ENCODE peak calls at places on chromosomes 11 and 22, in nine cellular contexts. One of them, this sample, is unnamed.

GRCh38 chr11:130727715-130728114 is 188.6 kb downstream of the SNX19 start:
- DNase-seq in PC-9: no peak
- DNase-seq in SK-N-SH: no peak
- DNase-seq in GM23338: no peak
- DNase-seq in MM.1S: no peak
- DNase-seq in HCT116: no peak
- DNase-seq in PC-3: no peak
- DNase-seq in hepatocyte: no peak
- DNase-seq in GM23248: peak; percentile 12
- DNase-seq in this sample: no peak

GRCh38 chr11:46677169-46677568 is 23.2 kb downstream of the ARHGAP1 start:
- DNase-seq in GM23338: no peak
- DNase-seq in MM.1S: no peak
- DNase-seq in hepatocyte: no peak
- DNase-seq in GM23248: no peak
- DNase-seq in PC-3: no peak
- DNase-seq in SK-N-SH: no peak
- DNase-seq in PC-9: no peak
- DNase-seq in HCT116: no peak
- DNase-seq in this sample: no peak

GRCh38 chr11:2877474-2877873 is 8.1 kb downstream of the CDKN1C start:
- DNase-seq in PC-9: no peak
- DNase-seq in hepatocyte: no peak
- DNase-seq in SK-N-SH: no peak
- DNase-seq in PC-3: no peak
- DNase-seq in GM23248: no peak
- DNase-seq in GM23338: no peak
- DNase-seq in MM.1S: no peak
- DNase-seq in HCT116: no peak
- DNase-seq in this sample: no peak

GRCh38 chr11:32430586-32431357 is 4.6 kb downstream of the WT1 start:
- DNase-seq in PC-3: no peak
- DNase-seq in GM23248: no peak
- DNase-seq in GM23338: peak; percentile 78
- DNase-seq in PC-9: no peak
- DNase-seq in HCT116: no peak
- DNase-seq in hepatocyte: no peak
- DNase-seq in SK-N-SH: peak; percentile 54
- DNase-seq in MM.1S: no peak
- DNase-seq in this sample: no peak

GRCh38 chr11:36684840-36685800 is 87.1 kb upstream of the RAG2 start:
- DNase-seq in GM23338: no peak
- DNase-seq in PC-3: no peak
- DNase-seq in PC-9: no peak
- DNase-seq in SK-N-SH: no peak
- DNase-seq in GM23248: no peak
- DNase-seq in MM.1S: peak; percentile 60
- DNase-seq in HCT116: no peak
- DNase-seq in hepatocyte: no peak
- DNase-seq in this sample: no peak

GRCh38 chr11:19713221-19714092 is 820 bp downstream of the NAV2 start:
- DNase-seq in GM23248: peak; percentile 42
- DNase-seq in SK-N-SH: peak; percentile 34
- DNase-seq in PC-9: no peak
- DNase-seq in PC-3: no peak
- DNase-seq in MM.1S: no peak
- DNase-seq in hepatocyte: peak; percentile 15
- DNase-seq in HCT116: no peak
- DNase-seq in GM23338: peak; percentile 52
- DNase-seq in this sample: no peak

GRCh38 chr11:73252577-73253191 is 19.5 kb upstream of the P2RY6 start:
- DNase-seq in GM23338: peak; percentile 54
- DNase-seq in hepatocyte: no peak
- DNase-seq in SK-N-SH: peak; percentile 26
- DNase-seq in MM.1S: peak; percentile 66
- DNase-seq in PC-3: peak; percentile 53
- DNase-seq in HCT116: peak; percentile 40
- DNase-seq in GM23248: no peak
- DNase-seq in PC-9: no peak
- DNase-seq in this sample: peak; percentile 60

GRCh38 chr11:45750439-45750838 is 54.5 kb upstream of the SLC35C1 start:
- DNase-seq in SK-N-SH: no peak
- DNase-seq in PC-9: no peak
- DNase-seq in GM23248: no peak
- DNase-seq in MM.1S: no peak
- DNase-seq in HCT116: no peak
- DNase-seq in PC-3: no peak
- DNase-seq in hepatocyte: no peak
- DNase-seq in GM23338: no peak
- DNase-seq in this sample: no peak

GRCh38 chr22:31260474-31260856 is 31.8 kb downstream of the PIK3IP1 start:
- DNase-seq in GM23248: no peak
- DNase-seq in PC-3: no peak
- DNase-seq in HCT116: no peak
- DNase-seq in PC-9: no peak
- DNase-seq in GM23338: no peak
- DNase-seq in MM.1S: no peak
- DNase-seq in hepatocyte: no peak
- DNase-seq in SK-N-SH: no peak
- DNase-seq in this sample: no peak

GRCh38 chr22:31259798-31260473 is 32.4 kb downstream of the PIK3IP1 start:
- DNase-seq in PC-9: no peak
- DNase-seq in GM23338: no peak
- DNase-seq in HCT116: no peak
- DNase-seq in hepatocyte: no peak
- DNase-seq in PC-3: peak; percentile 13
- DNase-seq in SK-N-SH: no peak
- DNase-seq in GM23248: no peak
- DNase-seq in MM.1S: no peak
- DNase-seq in this sample: no peak

GRCh38 chr22:31268281-31268680 is 24.0 kb downstream of the PIK3IP1 start:
- DNase-seq in PC-9: no peak
- DNase-seq in SK-N-SH: no peak
- DNase-seq in GM23248: no peak
- DNase-seq in MM.1S: no peak
- DNase-seq in PC-3: no peak
- DNase-seq in hepatocyte: no peak
- DNase-seq in HCT116: no peak
- DNase-seq in GM23338: no peak
- DNase-seq in this sample: no peak

GRCh38 chr22:31262369-31263133 is 29.7 kb downstream of the PIK3IP1 start:
- DNase-seq in HCT116: no peak
- DNase-seq in SK-N-SH: no peak
- DNase-seq in GM23248: no peak
- DNase-seq in PC-9: no peak
- DNase-seq in PC-3: no peak
- DNase-seq in hepatocyte: no peak
- DNase-seq in MM.1S: no peak
- DNase-seq in GM23338: no peak
- DNase-seq in this sample: no peak

DNA sequence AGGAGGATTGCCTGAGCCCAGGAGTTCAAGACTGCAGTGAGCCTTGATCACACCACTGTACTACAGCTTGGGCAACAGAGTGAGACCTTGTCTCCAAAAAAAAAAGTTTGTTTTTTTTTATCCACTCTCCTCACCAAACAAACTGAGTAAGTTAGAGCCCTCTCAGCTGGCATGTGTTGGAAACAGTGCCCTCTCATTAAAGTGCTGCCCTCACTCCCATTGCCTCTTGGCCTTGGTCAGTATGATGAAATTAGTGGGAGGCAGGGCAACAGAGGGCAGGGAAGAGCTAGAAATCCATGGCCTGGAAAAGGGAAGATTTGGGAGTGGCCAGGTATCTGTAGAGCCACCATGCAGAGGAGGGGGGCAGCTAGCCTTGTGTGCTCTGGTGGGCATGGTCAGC is 28.4 kb downstream of the PIK3IP1 start:
- DNase-seq in MM.1S: no peak
- DNase-seq in GM23338: no peak
- DNase-seq in hepatocyte: no peak
- DNase-seq in PC-3: no peak
- DNase-seq in SK-N-SH: no peak
- DNase-seq in PC-9: no peak
- DNase-seq in GM23248: no peak
- DNase-seq in HCT116: no peak
- DNase-seq in this sample: no peak
- H3K9me2 ChIP-seq in MM.1S: no peaks in the 10 kb centered on the region
- H3K9me2 ChIP-seq in GM23338: no peaks in the 10 kb centered on the region
- H3K9me2 ChIP-seq in hepatocyte: no peaks in the 10 kb centered on the region
- H3K9me2 ChIP-seq in PC-3: no peaks in the 10 kb centered on the region
- H3K9me2 ChIP-seq in SK-N-SH: no peaks in the 10 kb centered on the region
- H3K9me2 ChIP-seq in PC-9: no peaks in the 10 kb centered on the region
- H3K9me2 ChIP-seq in GM23248: no peaks in the 10 kb centered on the region
- H3K9me2 ChIP-seq in HCT116: no peaks in the 10 kb centered on the region
- H3K9me2 ChIP-seq in this sample: no peaks in the 10 kb centered on the region

GRCh38 chr22:22870577-22871398 is 16.8 kb upstream of the IGLL5 start:
- DNase-seq in PC-9: no peak
- DNase-seq in GM23248: peak; percentile 9
- DNase-seq in GM23338: peak; percentile 63
- DNase-seq in hepatocyte: no peak
- DNase-seq in SK-N-SH: no peak
- DNase-seq in HCT116: no peak
- DNase-seq in MM.1S: peak; percentile 10
- DNase-seq in PC-3: peak; percentile 5
- DNase-seq in this sample: peak; percentile 89

GRCh38 chr22:22865311-22866072 is 22.1 kb upstream of the IGLL5 start:
- DNase-seq in MM.1S: peak; percentile 92
- DNase-seq in GM23248: no peak
- DNase-seq in GM23338: no peak
- DNase-seq in PC-3: no peak
- DNase-seq in PC-9: no peak
- DNase-seq in SK-N-SH: no peak
- DNase-seq in hepatocyte: no peak
- DNase-seq in HCT116: no peak
- DNase-seq in this sample: peak; percentile 92

GRCh38 chr22:22863001-22863400 is 24.6 kb upstream of the IGLL5 start:
- DNase-seq in GM23248: no peak
- DNase-seq in hepatocyte: no peak
- DNase-seq in PC-3: no peak
- DNase-seq in SK-N-SH: no peak
- DNase-seq in PC-9: no peak
- DNase-seq in GM23338: no peak
- DNase-seq in MM.1S: peak; percentile 65
- DNase-seq in HCT116: no peak
- DNase-seq in this sample: no peak

GRCh38 chr22:22867996-22868715 is 19.5 kb upstream of the IGLL5 start:
- DNase-seq in MM.1S: no peak
- DNase-seq in GM23338: no peak
- DNase-seq in PC-3: no peak
- DNase-seq in SK-N-SH: no peak
- DNase-seq in PC-9: no peak
- DNase-seq in GM23248: no peak
- DNase-seq in HCT116: no peak
- DNase-seq in hepatocyte: no peak
- DNase-seq in this sample: peak; percentile 68

DNA sequence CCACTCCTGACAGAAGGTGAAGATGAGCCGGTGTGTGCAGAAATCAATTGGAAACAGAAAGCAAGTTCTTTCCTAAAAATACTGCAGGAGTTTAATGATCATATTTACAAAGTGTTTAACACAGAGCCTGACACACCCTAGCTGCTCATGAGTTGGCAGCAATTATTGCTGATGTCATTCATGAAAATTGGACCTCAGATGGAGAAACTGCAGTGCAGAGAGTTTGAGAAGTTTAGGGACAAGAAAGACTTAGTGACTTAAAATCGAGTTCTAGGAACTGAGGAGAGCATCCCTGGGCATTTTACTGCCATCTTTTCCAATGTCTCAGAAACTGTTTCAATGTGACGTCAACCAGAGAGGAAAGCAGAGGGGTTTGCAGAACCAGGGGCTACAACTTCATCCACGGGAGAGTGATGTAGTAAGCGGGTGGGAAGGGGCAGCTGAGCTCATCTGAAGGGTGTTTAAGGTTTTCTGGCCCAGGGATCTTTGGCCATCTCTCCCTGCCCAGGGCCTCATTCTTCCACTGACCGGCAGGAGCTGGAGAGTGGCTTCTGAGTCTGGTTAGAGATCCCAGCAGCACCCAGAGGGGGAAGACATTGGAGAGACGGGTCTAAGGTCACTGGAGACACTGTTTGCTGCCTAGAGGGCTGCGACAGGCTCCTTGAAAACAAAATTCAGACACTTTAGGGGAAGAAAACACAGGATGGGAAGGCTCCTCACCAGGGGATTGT is 21.1 kb upstream of the IGLL5 start:
- DNase-seq in HCT116: no peak
- DNase-seq in hepatocyte: no peak
- DNase-seq in SK-N-SH: no peak
- DNase-seq in GM23338: no peak
- DNase-seq in PC-9: no peak
- DNase-seq in MM.1S: no peak
- DNase-seq in GM23248: peak; percentile 43
- DNase-seq in PC-3: peak; percentile 2
- DNase-seq in this sample: peak; percentile 74
- H3K27me3 ChIP-seq in HCT116: peaks cover 30% of the 10 kb centered on the region
- H3K27me3 ChIP-seq in hepatocyte: peaks cover 8% of the 10 kb centered on the region
- H3K27me3 ChIP-seq in SK-N-SH: no peaks in the 10 kb centered on the region
- H3K27me3 ChIP-seq in GM23338: peaks cover 99% of the 10 kb centered on the region
- H3K27me3 ChIP-seq in PC-9: peaks cover 36% of the 10 kb centered on the region
- H3K27me3 ChIP-seq in MM.1S: no peaks in the 10 kb centered on the region
- H3K27me3 ChIP-seq in GM23248: peaks cover 20% of the 10 kb centered on the region
- H3K27me3 ChIP-seq in PC-3: peaks cover 41% of the 10 kb centered on the region
- H3K27me3 ChIP-seq in this sample: no peaks in the 10 kb centered on the region

DNA sequence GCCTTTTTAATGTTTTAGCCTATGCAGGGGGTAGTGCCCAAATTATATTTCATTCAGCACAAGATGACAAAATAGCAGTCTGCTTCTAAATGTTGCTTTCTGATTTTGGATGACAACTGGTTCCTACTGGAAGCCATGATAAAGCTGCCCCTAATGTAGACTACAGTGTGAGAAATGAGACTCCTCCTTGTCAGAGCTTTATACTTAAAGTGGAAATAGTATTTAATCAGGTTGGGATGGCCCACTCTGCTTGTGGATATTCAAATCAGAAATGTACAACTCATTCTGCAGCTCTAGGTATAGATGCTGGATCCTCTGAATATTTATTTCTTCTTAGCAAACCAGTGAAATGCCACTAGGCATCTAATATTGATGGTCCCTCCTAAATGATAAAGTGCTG is 171.3 kb downstream of the SOX6 start:
- DNase-seq in MM.1S: no peak
- DNase-seq in hepatocyte: no peak
- DNase-seq in HCT116: no peak
- DNase-seq in PC-9: no peak
- DNase-seq in GM23338: no peak
- DNase-seq in SK-N-SH: no peak
- DNase-seq in GM23248: no peak
- DNase-seq in PC-3: no peak
- DNase-seq in this sample: no peak
- H3K9me2 ChIP-seq in MM.1S: no peaks in the 10 kb centered on the region
- H3K9me2 ChIP-seq in hepatocyte: no peaks in the 10 kb centered on the region
- H3K9me2 ChIP-seq in HCT116: no peaks in the 10 kb centered on the region
- H3K9me2 ChIP-seq in PC-9: no peaks in the 10 kb centered on the region
- H3K9me2 ChIP-seq in GM23338: no peaks in the 10 kb centered on the region
- H3K9me2 ChIP-seq in SK-N-SH: no peaks in the 10 kb centered on the region
- H3K9me2 ChIP-seq in GM23248: no peaks in the 10 kb centered on the region
- H3K9me2 ChIP-seq in PC-3: no peaks in the 10 kb centered on the region
- H3K9me2 ChIP-seq in this sample: no peaks in the 10 kb centered on the region

DNA sequence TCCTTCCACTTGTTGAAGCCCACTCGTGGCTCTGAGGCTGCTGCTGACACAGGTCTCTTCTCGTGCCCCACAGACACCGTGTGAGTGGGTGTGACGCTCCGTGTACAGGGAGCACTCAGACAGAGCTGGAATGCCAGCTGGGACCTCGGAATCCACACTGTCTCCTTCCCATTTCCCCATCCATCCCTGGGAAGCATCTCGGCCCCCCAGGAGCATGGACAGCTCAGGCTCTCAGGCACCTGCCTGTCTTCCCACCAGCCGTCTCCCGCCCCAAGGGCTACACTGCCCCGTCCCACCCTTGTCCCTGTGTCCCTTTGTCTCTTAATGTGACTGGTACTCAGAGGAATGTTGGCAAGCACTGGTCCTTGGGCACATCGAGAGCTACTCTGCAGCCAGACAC is 63.8 kb downstream of the ARHGAP8 start:
- DNase-seq in PC-9: peak; percentile 40
- DNase-seq in PC-3: no peak
- DNase-seq in GM23248: peak; percentile 8
- DNase-seq in hepatocyte: no peak
- DNase-seq in HCT116: no peak
- DNase-seq in GM23338: no peak
- DNase-seq in SK-N-SH: no peak
- DNase-seq in MM.1S: no peak
- DNase-seq in this sample: no peak
- H3K27me3 ChIP-seq in PC-9: no peaks in the 10 kb centered on the region
- H3K27me3 ChIP-seq in PC-3: no peaks in the 10 kb centered on the region
- H3K27me3 ChIP-seq in GM23248: peaks cover 3% of the 10 kb centered on the region
- H3K27me3 ChIP-seq in hepatocyte: no peaks in the 10 kb centered on the region
- H3K27me3 ChIP-seq in HCT116: no peaks in the 10 kb centered on the region
- H3K27me3 ChIP-seq in GM23338: no peaks in the 10 kb centered on the region
- H3K27me3 ChIP-seq in SK-N-SH: no peaks in the 10 kb centered on the region
- H3K27me3 ChIP-seq in MM.1S: peaks cover 81% of the 10 kb centered on the region
- H3K27me3 ChIP-seq in this sample: no peaks in the 10 kb centered on the region